ENCODE peak calls at places on chromosomes 6 and 20, in four cellular contexts. R is A549, G is HFFc6, Y is dorsolateral prefrontal cortex. D is an unnamed sample.

GRCh38 chr20:51456511-51457280 is 85.8 kb downstream of the NFATC2 start:
- DNase-seq in R (peak; percentile 96), G (peak; percentile 93), Y (peak; percentile 88), D (peak; percentile 93)

GRCh38 chr20:36031806-36032205 is 63.4 kb downstream of the CNBD2 start:
- DNase-seq in R (no peak), G (no peak), Y (no peak), D (no peak)

GRCh38 chr6:73586416-73586974 is 65.7 kb upstream of the EEF1A1 start:
- DNase-seq in R (no peak), G (peak; percentile 14), Y (no peak), D (no peak)

GRCh38 chr20:52190437-52191131 is 995 bp downstream of the ZFP64 start:
- DNase-seq in R (peak; percentile 46), G (peak; percentile 18), Y (peak; percentile 46), D (no peak)

GRCh38 chr6:16130932-16131387 is 2.1 kb downstream of the MYLIP start:
- DNase-seq in R (peak; percentile 67), G (peak; percentile 63), Y (no peak), D (no peak)

GRCh38 chr6:133764011-133764812 is 124.7 kb upstream of the TCF21 start:
- DNase-seq in R (no peak), G (peak; percentile 73), Y (no peak), D (no peak)

GRCh38 chr20:41364236-41364855 is 2.3 kb downstream of the EMILIN3 start:
- DNase-seq in R (no peak), G (no peak), Y (no peak), D (no peak)

GRCh38 chr6:130075879-130076278 is 57.5 kb downstream of the L3MBTL3 start:
- DNase-seq in R (no peak), G (no peak), Y (no peak), D (no peak)

DNA sequence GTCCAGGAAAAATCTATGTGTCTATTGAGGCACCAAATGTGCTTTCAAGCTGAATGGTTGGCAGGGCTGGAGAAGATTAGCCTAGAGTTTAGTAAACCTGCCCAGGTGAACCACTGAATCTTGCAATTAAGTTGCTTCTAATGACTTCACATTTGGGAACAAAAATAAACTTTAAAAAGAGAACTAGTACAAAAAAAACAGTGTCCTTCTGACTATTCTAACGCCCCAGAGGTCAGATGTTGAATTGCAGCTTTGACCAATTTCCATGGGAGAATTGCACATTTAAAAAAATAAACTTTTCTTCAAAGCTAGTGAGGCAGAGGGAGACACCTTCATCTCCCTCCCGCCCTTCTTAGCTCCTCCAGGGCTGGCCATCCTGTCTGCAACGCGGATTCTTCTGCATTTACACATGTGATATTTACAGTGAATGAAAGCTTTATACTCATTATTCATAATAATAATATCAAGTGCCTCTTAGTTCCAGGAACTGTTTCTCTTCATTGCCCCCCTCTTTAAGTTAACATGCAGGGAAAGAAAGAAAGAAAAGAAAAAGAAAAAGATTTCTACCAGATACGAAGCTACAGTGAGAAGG is 270.2 kb downstream of the SMOC2 start:
- DNase-seq in R (peak; percentile 2), G (no peak), Y (no peak), D (no peak)
- TF ChIP-seq CTCF in R (no peak), G (peak; percentile 69), Y (peak; percentile 51), D (no peak)

GRCh38 chr20:31881945-31882344 is 11.5 kb downstream of the TTLL9 start:
- DNase-seq in R (no peak), G (no peak), Y (no peak), D (no peak)

GRCh38 chr20:31877684-31878083 is 7.2 kb downstream of the TTLL9 start:
- DNase-seq in R (no peak), G (no peak), Y (no peak), D (no peak)

GRCh38 chr20:31883829-31884228 is 13.4 kb downstream of the TTLL9 start:
- DNase-seq in R (no peak), G (no peak), Y (no peak), D (no peak)

GRCh38 chr20:31879143-31879987 is 8.9 kb downstream of the TTLL9 start:
- DNase-seq in R (peak; percentile 98), G (peak; percentile 94), Y (peak; percentile 95), D (peak; percentile 77)
- TF ChIP-seq CTCF in R (no peak), G (no peak), Y (no peak), D (no peak)

GRCh38 chr20:20407891-20408805 is 40.2 kb downstream of the INSM1 start:
- DNase-seq in R (peak; percentile 32), G (peak; percentile 21), Y (peak; percentile 49), D (peak; percentile 15)
- TF ChIP-seq CTCF in R (peak; percentile 32), G (peak; percentile 72), Y (peak; percentile 55), D (peak; percentile 50)

GRCh38 chr6:137724018-137724403 is 143.0 kb upstream of the TNFAIP3 start:
- DNase-seq in R (peak; percentile 21), G (no peak), Y (no peak), D (no peak)
- TF ChIP-seq CTCF in R (no peak), G (no peak), Y (no peak), D (no peak)

D was measured in HFF-Myc.